ENCODE peak calls at places on chromosomes 4 and X, in five cellular contexts. M is SJCRH30; Y is fibroblast of the conjunctiva; L is CD8-positive, alpha-beta T cell; J is NB4. V is an unnamed sample.

GRCh38 chr4:130825283-130825682 is 1729.3 kb downstream of the C4orf33 start:
- DNase-seq in M (no peak), Y (peak), L (no peak), J (no peak), V (no peak)

GRCh38 chr4:184448828-184449227 is 25.5 kb downstream of the IRF2 start:
- DNase-seq in M (no peak), Y (peak), L (no peak), J (peak), V (no peak)

GRCh38 chr4:140090215-140090731 is 63.7 kb downstream of the MAML3 start:
- DNase-seq in M (no peak), Y (no peak), L (no peak), J (no peak), V (no peak)

GRCh38 chrX:49166914-49167739 is 4.6 kb downstream of the MAGIX start:
- DNase-seq in M (no peak), Y (no peak), L (peak), J (peak), V (no peak)

GRCh38 chr4:156764145-156764544 is 207.5 kb downstream of the PDGFC start:
- DNase-seq in M (no peak), Y (no peak), L (no peak), J (no peak), V (no peak)

GRCh38 chrX:17930850-17931249 is 69.8 kb upstream of the RAI2 start:
- DNase-seq in M (no peak), Y (no peak), L (no peak), J (no peak), V (no peak)

GRCh38 chrX:13266641-13267420 is 53.0 kb downstream of the ATXN3L start:
- DNase-seq in M (no peak), Y (no peak), L (no peak), J (no peak), V (no peak)

GRCh38 chrX:145393702-145394235 is 146.5 kb downstream of the SPANXN1 start:
- DNase-seq in M (peak), Y (no peak), L (no peak), J (peak), V (no peak)

GRCh38 chr4:85722806-85723205 is 247.9 kb downstream of the ARHGAP24 start:
- DNase-seq in M (no peak), Y (no peak), L (no peak), J (no peak), V (no peak)

GRCh38 chrX:53440631-53441517 is 6.7 kb upstream of the HSD17B10 start:
- DNase-seq in M (peak), Y (peak), L (peak), J (peak), V (no peak)

GRCh38 chr4:131288441-131288840 is 1860.7 kb upstream of the PCDH10 start:
- DNase-seq in M (no peak), Y (no peak), L (no peak), J (no peak), V (no peak)

GRCh38 chr4:2354127-2354526 is 64.3 kb downstream of the ZFYVE28 start:
- DNase-seq in M (no peak), Y (no peak), L (peak), J (peak), V (no peak)

GRCh38 chrX:39682778-39683177 is 415.0 kb downstream of the BCOR start:
- DNase-seq in M (no peak), Y (no peak), L (no peak), J (peak), V (no peak)

GRCh38 chrX:108439434-108439883 is at the start of gene COL4A5:
- DNase-seq in M (peak), Y (peak), L (no peak), J (peak), V (no peak)

GRCh38 chrX:46628406-46629371 is 55.1 kb downstream of the CHST7 start:
- DNase-seq in M (no peak), Y (no peak), L (no peak), J (peak), V (no peak)

GRCh38 chr4:172802041-172802440 is 366.6 kb upstream of the GALNT7 start:
- DNase-seq in M (no peak), Y (no peak), L (no peak), J (no peak), V (no peak)

GRCh38 chr4:6991771-6992557 is 51.2 kb upstream of the TADA2B start:
- DNase-seq in M (no peak), Y (peak), L (no peak), J (peak), V (no peak)

GRCh38 chr4:89561051-89561450 is 253.5 kb upstream of the GPRIN3 start:
- DNase-seq in M (no peak), Y (no peak), L (no peak), J (no peak), V (no peak)

GRCh38 chrX:124555036-124555595 is 208.8 kb downstream of the SH2D1A start:
- DNase-seq in M (peak), Y (no peak), L (no peak), J (no peak), V (no peak)

GRCh38 chr4:1834047-1834769 is 21.7 kb downstream of the LETM1 start:
- DNase-seq in M (no peak), Y (no peak), L (no peak), J (peak), V (no peak)

GRCh38 chr4:97517948-97518347 is 625.3 kb downstream of the STPG2 start:
- DNase-seq in M (no peak), Y (no peak), L (no peak), J (no peak), V (no peak)

GRCh38 chr4:153649572-153649991 is 34.5 kb upstream of the TLR2 start:
- DNase-seq in M (peak), Y (no peak), L (no peak), J (peak), V (no peak)

GRCh38 chr4:121794505-121795192 is 6.5 kb upstream of the EXOSC9 start:
- DNase-seq in M (no peak), Y (no peak), L (no peak), J (no peak), V (no peak)

GRCh38 chr4:48315728-48316630 is 25.4 kb upstream of the SLAIN2 start:
- DNase-seq in M (peak), Y (no peak), L (peak), J (peak), V (peak)